ENCODE peak calls at places on chromosomes 7 and 10, in six cellular contexts. One of them, this sample, is unnamed.

GRCh38 chr10:74096777-74097176 is 53.9 kb downstream of the AP3M1 start:
- DNase-seq in cardiac muscle cell: no peak
- DNase-seq in fibroblast of lung: no peak
- DNase-seq in heart right ventricle: no peak
- DNase-seq in CD8-positive, alpha-beta T cell: no peak
- DNase-seq in tibial artery: no peak
- DNase-seq in this sample: no peak

GRCh38 chr7:44379366-44380178 is 54.2 kb upstream of the CAMK2B start:
- DNase-seq in cardiac muscle cell: no peak
- DNase-seq in CD8-positive, alpha-beta T cell: peak
- DNase-seq in fibroblast of lung: no peak
- DNase-seq in tibial artery: peak
- DNase-seq in heart right ventricle: no peak
- DNase-seq in this sample: no peak

GRCh38 chr7:2575733-2576350 is 17.1 kb downstream of the IQCE start:
- DNase-seq in tibial artery: no peak
- DNase-seq in CD8-positive, alpha-beta T cell: no peak
- DNase-seq in cardiac muscle cell: peak
- DNase-seq in fibroblast of lung: peak
- DNase-seq in heart right ventricle: no peak
- DNase-seq in this sample: no peak

GRCh38 chr7:45920543-45921380 is at the start of gene IGFBP3:
- DNase-seq in cardiac muscle cell: peak
- DNase-seq in CD8-positive, alpha-beta T cell: peak
- DNase-seq in fibroblast of lung: peak
- DNase-seq in tibial artery: peak
- DNase-seq in heart right ventricle: peak
- DNase-seq in this sample: no peak

GRCh38 chr10:83817797-83818196 is 321.5 kb upstream of the GHITM start:
- DNase-seq in fibroblast of lung: no peak
- DNase-seq in cardiac muscle cell: no peak
- DNase-seq in CD8-positive, alpha-beta T cell: no peak
- DNase-seq in heart right ventricle: no peak
- DNase-seq in tibial artery: no peak
- DNase-seq in this sample: no peak

GRCh38 chr10:48762104-48763042 is 77.7 kb downstream of the WDFY4 start:
- DNase-seq in tibial artery: no peak
- DNase-seq in cardiac muscle cell: no peak
- DNase-seq in fibroblast of lung: no peak
- DNase-seq in CD8-positive, alpha-beta T cell: no peak
- DNase-seq in heart right ventricle: no peak
- DNase-seq in this sample: no peak

GRCh38 chr10:126270116-126270515 is 118.2 kb downstream of the ADAM12 start:
- DNase-seq in CD8-positive, alpha-beta T cell: no peak
- DNase-seq in tibial artery: no peak
- DNase-seq in heart right ventricle: no peak
- DNase-seq in fibroblast of lung: peak
- DNase-seq in cardiac muscle cell: peak
- DNase-seq in this sample: no peak

GRCh38 chr10:9635691-9636090 is 1382.0 kb upstream of the CELF2 start:
- DNase-seq in heart right ventricle: no peak
- DNase-seq in fibroblast of lung: peak
- DNase-seq in tibial artery: no peak
- DNase-seq in cardiac muscle cell: peak
- DNase-seq in CD8-positive, alpha-beta T cell: no peak
- DNase-seq in this sample: no peak

GRCh38 chr10:118449521-118449920 is 107.4 kb upstream of the FAM204A start:
- DNase-seq in CD8-positive, alpha-beta T cell: no peak
- DNase-seq in cardiac muscle cell: no peak
- DNase-seq in tibial artery: no peak
- DNase-seq in heart right ventricle: no peak
- DNase-seq in fibroblast of lung: no peak
- DNase-seq in this sample: no peak

GRCh38 chr10:15197276-15197675 is 28.8 kb upstream of the NMT2 start:
- DNase-seq in tibial artery: no peak
- DNase-seq in CD8-positive, alpha-beta T cell: no peak
- DNase-seq in cardiac muscle cell: peak
- DNase-seq in fibroblast of lung: peak
- DNase-seq in heart right ventricle: no peak
- DNase-seq in this sample: no peak

GRCh38 chr10:61628875-61629513 is 33.7 kb upstream of the CABCOCO1 start:
- DNase-seq in cardiac muscle cell: peak
- DNase-seq in heart right ventricle: no peak
- DNase-seq in fibroblast of lung: peak
- DNase-seq in CD8-positive, alpha-beta T cell: no peak
- DNase-seq in tibial artery: no peak
- DNase-seq in this sample: no peak

GRCh38 chr7:44292876-44293560 is 32.4 kb downstream of the CAMK2B start:
- DNase-seq in CD8-positive, alpha-beta T cell: peak
- DNase-seq in fibroblast of lung: no peak
- DNase-seq in tibial artery: peak
- DNase-seq in heart right ventricle: no peak
- DNase-seq in cardiac muscle cell: no peak
- DNase-seq in this sample: peak

GRCh38 chr7:134640842-134641715 is 5.6 kb upstream of the BPGM start:
- DNase-seq in CD8-positive, alpha-beta T cell: no peak
- DNase-seq in fibroblast of lung: no peak
- DNase-seq in tibial artery: no peak
- DNase-seq in heart right ventricle: no peak
- DNase-seq in cardiac muscle cell: no peak
- DNase-seq in this sample: no peak

GRCh38 chr7:30894866-30895408 is 16.7 kb upstream of the AQP1 start:
- DNase-seq in tibial artery: no peak
- DNase-seq in fibroblast of lung: no peak
- DNase-seq in cardiac muscle cell: peak
- DNase-seq in heart right ventricle: no peak
- DNase-seq in CD8-positive, alpha-beta T cell: no peak
- DNase-seq in this sample: no peak

GRCh38 chr7:51124321-51124720 is 192.3 kb downstream of the COBL start:
- DNase-seq in cardiac muscle cell: no peak
- DNase-seq in CD8-positive, alpha-beta T cell: no peak
- DNase-seq in fibroblast of lung: no peak
- DNase-seq in heart right ventricle: no peak
- DNase-seq in tibial artery: no peak
- DNase-seq in this sample: no peak

GRCh38 chr10:90751107-90751997 is 106.5 kb downstream of the HTR7 start:
- DNase-seq in tibial artery: no peak
- DNase-seq in heart right ventricle: no peak
- DNase-seq in CD8-positive, alpha-beta T cell: no peak
- DNase-seq in fibroblast of lung: peak
- DNase-seq in cardiac muscle cell: peak
- DNase-seq in this sample: peak

GRCh38 chr7:102450242-102450641 is 14.4 kb downstream of the ALKBH4 start:
- DNase-seq in cardiac muscle cell: no peak
- DNase-seq in CD8-positive, alpha-beta T cell: peak
- DNase-seq in heart right ventricle: no peak
- DNase-seq in tibial artery: no peak
- DNase-seq in fibroblast of lung: no peak
- DNase-seq in this sample: no peak

GRCh38 chr7:73974948-73975926 is 52.7 kb upstream of the ELN start:
- DNase-seq in cardiac muscle cell: no peak
- DNase-seq in tibial artery: peak
- DNase-seq in fibroblast of lung: no peak
- DNase-seq in CD8-positive, alpha-beta T cell: no peak
- DNase-seq in heart right ventricle: no peak
- DNase-seq in this sample: peak

GRCh38 chr7:106418094-106418493 is 133.3 kb upstream of the NAMPT start:
- DNase-seq in heart right ventricle: no peak
- DNase-seq in cardiac muscle cell: peak
- DNase-seq in CD8-positive, alpha-beta T cell: no peak
- DNase-seq in fibroblast of lung: no peak
- DNase-seq in tibial artery: no peak
- DNase-seq in this sample: no peak

GRCh38 chr10:4111593-4111992 is 326.6 kb upstream of the KLF6 start:
- DNase-seq in tibial artery: no peak
- DNase-seq in CD8-positive, alpha-beta T cell: no peak
- DNase-seq in heart right ventricle: no peak
- DNase-seq in fibroblast of lung: peak
- DNase-seq in cardiac muscle cell: no peak
- DNase-seq in this sample: no peak

GRCh38 chr10:90023950-90024349 is 322.6 kb downstream of the KIF20B start:
- DNase-seq in tibial artery: no peak
- DNase-seq in fibroblast of lung: peak
- DNase-seq in heart right ventricle: no peak
- DNase-seq in cardiac muscle cell: no peak
- DNase-seq in CD8-positive, alpha-beta T cell: no peak
- DNase-seq in this sample: no peak

GRCh38 chr10:28897617-28898464 is 220.5 kb downstream of the BAMBI start:
- DNase-seq in cardiac muscle cell: peak
- DNase-seq in fibroblast of lung: no peak
- DNase-seq in CD8-positive, alpha-beta T cell: no peak
- DNase-seq in tibial artery: no peak
- DNase-seq in heart right ventricle: peak
- DNase-seq in this sample: no peak

GRCh38 chr10:102660891-102661613 is 16.8 kb downstream of the TRIM8 start:
- DNase-seq in fibroblast of lung: peak
- DNase-seq in cardiac muscle cell: peak
- DNase-seq in tibial artery: no peak
- DNase-seq in CD8-positive, alpha-beta T cell: peak
- DNase-seq in heart right ventricle: peak
- DNase-seq in this sample: peak

GRCh38 chr7:119037941-119038340 is 813.4 kb downstream of the ANKRD7 start:
- DNase-seq in CD8-positive, alpha-beta T cell: no peak
- DNase-seq in heart right ventricle: no peak
- DNase-seq in fibroblast of lung: no peak
- DNase-seq in tibial artery: no peak
- DNase-seq in cardiac muscle cell: no peak
- DNase-seq in this sample: no peak

GRCh38 chr7:15439853-15440252 is 122.0 kb downstream of the AGMO start:
- DNase-seq in fibroblast of lung: no peak
- DNase-seq in CD8-positive, alpha-beta T cell: no peak
- DNase-seq in heart right ventricle: no peak
- DNase-seq in tibial artery: no peak
- DNase-seq in cardiac muscle cell: no peak
- DNase-seq in this sample: no peak

GRCh38 chr10:16401416-16401815 is 35.4 kb upstream of the PTER start:
- DNase-seq in CD8-positive, alpha-beta T cell: no peak
- DNase-seq in cardiac muscle cell: no peak
- DNase-seq in heart right ventricle: no peak
- DNase-seq in fibroblast of lung: no peak
- DNase-seq in tibial artery: no peak
- DNase-seq in this sample: no peak

GRCh38 chr7:155154586-155154985 is 84.5 kb downstream of the HTR5A start:
- DNase-seq in heart right ventricle: no peak
- DNase-seq in CD8-positive, alpha-beta T cell: no peak
- DNase-seq in tibial artery: no peak
- DNase-seq in cardiac muscle cell: no peak
- DNase-seq in fibroblast of lung: no peak
- DNase-seq in this sample: no peak

GRCh38 chr7:99127636-99128035 is 16.3 kb downstream of the SMURF1 start:
- DNase-seq in cardiac muscle cell: no peak
- DNase-seq in tibial artery: no peak
- DNase-seq in fibroblast of lung: peak
- DNase-seq in CD8-positive, alpha-beta T cell: no peak
- DNase-seq in heart right ventricle: no peak
- DNase-seq in this sample: no peak

GRCh38 chr10:113979378-113979777 is 64.3 kb upstream of the ADRB1 start:
- DNase-seq in fibroblast of lung: no peak
- DNase-seq in cardiac muscle cell: no peak
- DNase-seq in tibial artery: no peak
- DNase-seq in CD8-positive, alpha-beta T cell: no peak
- DNase-seq in heart right ventricle: no peak
- DNase-seq in this sample: no peak

GRCh38 chr7:92717982-92718716 is 118.2 kb downstream of the CDK6 start:
- DNase-seq in heart right ventricle: peak
- DNase-seq in fibroblast of lung: peak
- DNase-seq in CD8-positive, alpha-beta T cell: peak
- DNase-seq in cardiac muscle cell: peak
- DNase-seq in tibial artery: peak
- DNase-seq in this sample: peak
- H3K27ac ChIP-seq in heart right ventricle: peak
- H3K27ac ChIP-seq in fibroblast of lung: peak
- H3K27ac ChIP-seq in CD8-positive, alpha-beta T cell: peak
- H3K27ac ChIP-seq in cardiac muscle cell: peak
- H3K27ac ChIP-seq in tibial artery: peak
- H3K27ac ChIP-seq in this sample: peak

GRCh38 chr7:151451156-151451555 is 11.2 kb upstream of the CRYGN start:
- DNase-seq in fibroblast of lung: no peak
- DNase-seq in heart right ventricle: no peak
- DNase-seq in tibial artery: no peak
- DNase-seq in cardiac muscle cell: no peak
- DNase-seq in CD8-positive, alpha-beta T cell: no peak
- DNase-seq in this sample: no peak
- H3K27ac ChIP-seq in fibroblast of lung: no peak
- H3K27ac ChIP-seq in heart right ventricle: no peak
- H3K27ac ChIP-seq in tibial artery: no peak
- H3K27ac ChIP-seq in cardiac muscle cell: no peak
- H3K27ac ChIP-seq in CD8-positive, alpha-beta T cell: no peak
- H3K27ac ChIP-seq in this sample: no peak

GRCh38 chr10:7350541-7351195 is 60.2 kb downstream of the SFMBT2 start:
- DNase-seq in CD8-positive, alpha-beta T cell: no peak
- DNase-seq in cardiac muscle cell: no peak
- DNase-seq in heart right ventricle: no peak
- DNase-seq in tibial artery: no peak
- DNase-seq in fibroblast of lung: no peak
- DNase-seq in this sample: no peak

GRCh38 chr10:7359954-7360353 is 50.9 kb downstream of the SFMBT2 start:
- DNase-seq in tibial artery: no peak
- DNase-seq in heart right ventricle: no peak
- DNase-seq in fibroblast of lung: no peak
- DNase-seq in CD8-positive, alpha-beta T cell: no peak
- DNase-seq in cardiac muscle cell: no peak
- DNase-seq in this sample: no peak

GRCh38 chr10:7357193-7357592 is 53.6 kb downstream of the SFMBT2 start:
- DNase-seq in fibroblast of lung: no peak
- DNase-seq in tibial artery: no peak
- DNase-seq in cardiac muscle cell: no peak
- DNase-seq in CD8-positive, alpha-beta T cell: no peak
- DNase-seq in heart right ventricle: no peak
- DNase-seq in this sample: no peak

GRCh38 chr10:7351905-7352304 is 58.9 kb downstream of the SFMBT2 start:
- DNase-seq in tibial artery: no peak
- DNase-seq in heart right ventricle: no peak
- DNase-seq in CD8-positive, alpha-beta T cell: no peak
- DNase-seq in cardiac muscle cell: no peak
- DNase-seq in fibroblast of lung: peak
- DNase-seq in this sample: no peak

GRCh38 chr10:7354330-7355047 is 56.3 kb downstream of the SFMBT2 start:
- DNase-seq in heart right ventricle: no peak
- DNase-seq in cardiac muscle cell: peak
- DNase-seq in CD8-positive, alpha-beta T cell: no peak
- DNase-seq in fibroblast of lung: peak
- DNase-seq in tibial artery: no peak
- DNase-seq in this sample: no peak
- H3K27ac ChIP-seq in heart right ventricle: no peak
- H3K27ac ChIP-seq in cardiac muscle cell: no peak
- H3K27ac ChIP-seq in CD8-positive, alpha-beta T cell: no peak
- H3K27ac ChIP-seq in fibroblast of lung: no peak
- H3K27ac ChIP-seq in tibial artery: no peak
- H3K27ac ChIP-seq in this sample: no peak

DNA sequence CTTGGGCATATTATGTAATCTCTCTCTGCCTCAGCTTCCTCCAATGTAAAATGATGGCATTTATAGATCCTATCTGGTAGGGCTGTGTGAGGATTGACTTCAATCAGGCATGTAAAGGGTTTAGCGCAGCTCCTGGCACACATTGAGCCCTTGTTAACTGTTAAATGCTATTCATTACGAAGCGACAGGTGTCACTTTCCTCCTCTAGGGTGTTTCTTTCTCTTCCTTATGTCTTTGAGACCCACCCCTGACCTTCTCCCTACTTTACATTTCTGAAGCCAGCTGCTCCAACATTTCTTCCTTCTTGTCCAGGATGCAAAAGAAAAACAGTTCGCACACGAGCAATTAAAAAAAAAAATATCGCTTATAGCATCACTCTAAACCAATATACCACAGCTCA is 5.7 kb upstream of the R3HCC1L start:
- DNase-seq in cardiac muscle cell: no peak
- DNase-seq in CD8-positive, alpha-beta T cell: no peak
- DNase-seq in tibial artery: no peak
- DNase-seq in fibroblast of lung: no peak
- DNase-seq in heart right ventricle: no peak
- DNase-seq in this sample: peak
- H3K27ac ChIP-seq in cardiac muscle cell: no peak
- H3K27ac ChIP-seq in CD8-positive, alpha-beta T cell: no peak
- H3K27ac ChIP-seq in tibial artery: no peak
- H3K27ac ChIP-seq in fibroblast of lung: no peak
- H3K27ac ChIP-seq in heart right ventricle: no peak
- H3K27ac ChIP-seq in this sample: peak

This sample was measured in colonic mucosa.